ENCODE peak calls at places on chromosomes 2 and 18, in five cellular contexts. N is A549, V is K562, A is ovary, Z is uterus. L is an unnamed sample. For H3K9me3, the result is how much of the 10 kb centered on the place peaks cover.

GRCh38 chr2:204021290-204022081 is 84.9 kb downstream of the ICOS start:
- DNase-seq in N (no peak), V (no peak), A (no peak), Z (no peak), L (no peak)

GRCh38 chr2:25062461-25062860 is 20.6 kb downstream of the EFR3B start:
- DNase-seq in N (no peak), V (no peak), A (no peak), Z (no peak), L (no peak)

GRCh38 chr2:234751275-234751938 is 200.4 kb upstream of the SH3BP4 start:
- DNase-seq in N (no peak), V (no peak), A (no peak), Z (no peak), L (peak)

GRCh38 chr2:73084971-73085370 is 13.5 kb upstream of the SFXN5 start:
- DNase-seq in N (no peak), V (no peak), A (no peak), Z (no peak), L (no peak)

GRCh38 chr2:130327703-130328527 is 14.8 kb upstream of the IMP4 start:
- DNase-seq in N (no peak), V (peak), A (no peak), Z (no peak), L (no peak)

GRCh38 chr2:9364791-9365497 is 58.4 kb downstream of the ITGB1BP1 start:
- DNase-seq in N (no peak), V (no peak), A (no peak), Z (no peak), L (no peak)

GRCh38 chr2:182173944-182174622 is 188.4 kb downstream of the PPP1R1C start:
- DNase-seq in N (no peak), V (no peak), A (no peak), Z (no peak), L (no peak)

GRCh38 chr2:240405133-240405532 is 30.3 kb upstream of the GPC1 start:
- DNase-seq in N (no peak), V (no peak), A (peak), Z (no peak), L (no peak)

GRCh38 chr18:41121116-41121826 is 833.8 kb upstream of the PIK3C3 start:
- DNase-seq in N (no peak), V (no peak), A (no peak), Z (no peak), L (no peak)

GRCh38 chr18:51651761-51652160 is 454.3 kb upstream of the MEX3C start:
- DNase-seq in N (no peak), V (no peak), A (no peak), Z (no peak), L (no peak)

GRCh38 chr2:230714122-230714453 is 1.4 kb downstream of the CAB39 start:
- DNase-seq in N (peak), V (peak), A (no peak), Z (no peak), L (peak)

GRCh38 chr2:114550895-114551793 is 108.7 kb downstream of the DPP10 start:
- DNase-seq in N (peak), V (peak), A (peak), Z (peak), L (peak)

GRCh38 chr2:45452866-45453265 is 158.2 kb downstream of the SRBD1 start:
- DNase-seq in N (no peak), V (no peak), A (peak), Z (peak), L (no peak)

GRCh38 chr2:27710176-27710575 is 46.5 kb downstream of the SLC4A1AP start:
- DNase-seq in N (no peak), V (no peak), A (no peak), Z (no peak), L (no peak)

GRCh38 chr2:142868281-142868762 is 9.1 kb upstream of the KYNU start:
- DNase-seq in N (no peak), V (no peak), A (no peak), Z (peak), L (no peak)

GRCh38 chr2:200252661-200253067 is 53.8 kb upstream of the SPATS2L start:
- DNase-seq in N (no peak), V (no peak), A (no peak), Z (no peak), L (no peak)

GRCh38 chr2:239114119-239114581 is 266.3 kb downstream of the TWIST2 start:
- DNase-seq in N (no peak), V (no peak), A (no peak), Z (no peak), L (no peak)

GRCh38 chr2:221477697-221478096 is 94.4 kb downstream of the EPHA4 start:
- DNase-seq in N (no peak), V (no peak), A (no peak), Z (no peak), L (no peak)

GRCh38 chr18:8998481-8999217 is 103.8 kb upstream of the NDUFV2 start:
- DNase-seq in N (no peak), V (peak), A (no peak), Z (no peak), L (peak)

GRCh38 chr2:158172719-158173118 is 71.0 kb downstream of the UPP2 start:
- DNase-seq in N (no peak), V (no peak), A (no peak), Z (no peak), L (no peak)

GRCh38 chr2:233384017-233384416 is 29.7 kb downstream of the DGKD start:
- DNase-seq in N (no peak), V (peak), A (no peak), Z (no peak), L (peak)

GRCh38 chr2:27961997-27962396 is 71.5 kb downstream of the BABAM2 start:
- DNase-seq in N (no peak), V (no peak), A (no peak), Z (no peak), L (no peak)

GRCh38 chr2:139000087-139000486 is 219.9 kb upstream of the NXPH2 start:
- DNase-seq in N (no peak), V (no peak), A (no peak), Z (no peak), L (no peak)

GRCh38 chr2:113136828-113137775 is 9.7 kb downstream of the IL1RN start:
- DNase-seq in N (no peak), V (peak), A (no peak), Z (no peak), L (peak)

GRCh38 chr2:17878222-17879136 is at the start of gene KCNS3:
- DNase-seq in N (peak), V (peak), A (no peak), Z (no peak), L (peak)

GRCh38 chr2:124369181-124369580 is 344.1 kb downstream of the CNTNAP5 start:
- DNase-seq in N (no peak), V (no peak), A (no peak), Z (no peak), L (no peak)

GRCh38 chr18:49247786-49248185 is 212.7 kb downstream of the DYM start:
- DNase-seq in N (no peak), V (no peak), A (no peak), Z (no peak), L (no peak)

GRCh38 chr18:63150942-63151421 is 168.6 kb downstream of the BCL2 start:
- DNase-seq in N (no peak), V (no peak), A (no peak), Z (no peak), L (no peak)

GRCh38 chr2:19256239-19256638 is 102.2 kb downstream of the OSR1 start:
- DNase-seq in N (no peak), V (no peak), A (no peak), Z (no peak), L (no peak)

GRCh38 chr2:109182426-109182825 is 53.4 kb downstream of the SH3RF3 start:
- DNase-seq in N (no peak), V (no peak), A (no peak), Z (no peak), L (no peak)

GRCh38 chr18:74906189-74906588 is 302.8 kb downstream of the PTGR3 start:
- DNase-seq in N (no peak), V (no peak), A (no peak), Z (no peak), L (no peak)

GRCh38 chr2:205754924-205755321 is 72.6 kb downstream of the NRP2 start:
- DNase-seq in N (peak), V (peak), A (peak), Z (no peak), L (no peak)

GRCh38 chr2:196503398-196503797 is 136.1 kb upstream of the CCDC150 start:
- DNase-seq in N (no peak), V (no peak), A (no peak), Z (no peak), L (no peak)

GRCh38 chr2:196500686-196501431 is 138.7 kb upstream of the CCDC150 start:
- DNase-seq in N (peak), V (peak), A (no peak), Z (no peak), L (no peak)

GRCh38 chr2:196499686-196500085 is 139.8 kb upstream of the CCDC150 start:
- DNase-seq in N (no peak), V (no peak), A (no peak), Z (no peak), L (no peak)

GRCh38 chr2:196504788-196505187 is 134.7 kb upstream of the CCDC150 start:
- DNase-seq in N (no peak), V (no peak), A (no peak), Z (no peak), L (no peak)

DNA sequence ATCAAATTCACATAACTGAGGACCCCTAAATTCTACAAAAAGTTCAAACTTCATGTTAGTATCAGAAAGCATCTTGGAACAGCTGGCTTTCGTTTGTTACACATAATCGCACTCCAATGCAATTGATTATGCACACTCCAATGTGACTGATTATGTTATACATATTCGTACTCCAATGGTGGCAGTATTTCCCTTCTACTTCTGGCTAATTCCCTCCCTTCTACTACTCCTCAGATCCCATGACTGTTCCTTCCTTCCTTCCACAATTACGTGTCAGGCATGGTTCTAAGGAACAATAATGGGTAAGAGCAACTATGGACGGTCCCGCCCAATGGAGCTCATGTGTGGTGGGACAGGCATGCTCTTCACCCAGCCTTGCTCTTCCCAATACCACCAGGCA is 137.1 kb upstream of the CCDC150 start:
- DNase-seq in N (no peak), V (no peak), A (no peak), Z (no peak), L (no peak)
- TF ChIP-seq CTCF in N (no peak), V (no peak), A (no peak), Z (no peak), L (no peak)

GRCh38 chr18:62001396-62001795 is 108.6 kb upstream of the RNF152 start:
- DNase-seq in N (no peak), V (no peak), A (no peak), Z (no peak), L (no peak)
- H3K9me3 ChIP-seq in N (under half), V (under half), A (under half), Z (under half), L (under half)

GRCh38 chr2:216139884-216140283 is 30.7 kb downstream of the XRCC5 start:
- DNase-seq in N (peak), V (peak), A (no peak), Z (no peak), L (peak)
- TF ChIP-seq CTCF in N (peak), V (peak), A (no peak), Z (no peak), L (peak)

GRCh38 chr2:118207889-118208288 is 119.6 kb downstream of the INSIG2 start:
- DNase-seq in N (no peak), V (no peak), A (no peak), Z (no peak), L (no peak)
- H3K9me3 ChIP-seq in N (under half), V (under half), A (under half), Z (under half), L (under half)

GRCh38 chr2:262117-262516 is 1.7 kb downstream of the SH3YL1 start:
- DNase-seq in N (no peak), V (no peak), A (no peak), Z (no peak), L (no peak)

GRCh38 chr2:263774-264492 is at the start of gene SH3YL1:
- DNase-seq in N (no peak), V (no peak), A (peak), Z (no peak), L (no peak)

GRCh38 chr2:263022-263738 is 652 bp downstream of the SH3YL1 start:
- DNase-seq in N (no peak), V (no peak), A (no peak), Z (no peak), L (no peak)

GRCh38 chr2:268323-268722 is 3.6 kb downstream of the ACP1 start:
- DNase-seq in N (no peak), V (peak), A (no peak), Z (no peak), L (no peak)

GRCh38 chr2:264493-265468 is at the start of gene ACP1:
- DNase-seq in N (peak), V (peak), A (peak), Z (peak), L (peak)
- TF ChIP-seq CTCF in N (no peak), V (no peak), A (no peak), Z (no peak), L (no peak)

GRCh38 chr2:212863185-212863588 is 288.2 kb downstream of the IKZF2 start:
- DNase-seq in N (no peak), V (no peak), A (no peak), Z (no peak), L (peak)

GRCh38 chr2:212858496-212858895 is 292.9 kb downstream of the IKZF2 start:
- DNase-seq in N (no peak), V (no peak), A (no peak), Z (no peak), L (no peak)

DNA sequence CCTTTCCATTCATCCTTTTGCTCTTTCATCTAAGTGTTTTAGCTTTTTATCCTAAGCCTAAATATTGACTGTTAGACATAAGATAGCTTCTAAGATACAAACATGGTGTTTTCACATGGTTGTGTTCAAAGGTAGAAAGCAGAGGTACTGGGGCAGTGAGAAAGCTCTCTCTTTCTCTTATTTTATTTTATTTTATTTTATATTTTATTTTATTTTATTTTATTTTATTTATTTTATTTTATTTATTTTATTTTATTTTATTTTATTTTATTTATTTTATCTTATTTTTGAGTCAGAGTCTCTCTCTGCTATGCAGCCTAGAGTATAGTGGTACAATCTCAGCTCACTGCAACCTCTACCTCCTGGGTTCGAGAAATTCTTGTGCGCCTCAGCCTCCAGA is 287.2 kb downstream of the IKZF2 start:
- DNase-seq in N (no peak), V (no peak), A (no peak), Z (no peak), L (no peak)
- H3K9me3 ChIP-seq in N (under half), V (under half), A (under half), Z (under half), L (under half)